ENCODE peak calls at places on chromosomes 3 and 15, in four cellular contexts. A is LoVo, Q is MCF 10A, C is left colon. Z is an unnamed sample.

GRCh38 chr3:123098411-123099330 is 31.8 kb downstream of the PDIA5 start:
- DNase-seq in C (peak), A (no peak), Q (no peak), Z (no peak)

GRCh38 chr3:114427407-114428172 is 133.8 kb downstream of the TIGIT start:
- DNase-seq in Q (no peak), C (no peak), A (no peak), Z (no peak)

GRCh38 chr15:56894601-56895000 is 23.8 kb upstream of the TCF12 start:
- DNase-seq in A (no peak), Q (no peak), C (no peak), Z (no peak)

GRCh38 chr15:72992733-72993321 is 59.4 kb upstream of the NEO1 start:
- DNase-seq in Q (no peak), A (no peak), C (no peak), Z (no peak)

GRCh38 chr3:179513867-179514266 is 48.9 kb upstream of the ACTL6A start:
- DNase-seq in C (no peak), A (no peak), Q (no peak), Z (peak)

GRCh38 chr3:147544290-147544689 is 135.1 kb downstream of the ZIC1 start:
- DNase-seq in C (no peak), A (no peak), Q (no peak), Z (no peak)

GRCh38 chr3:30626443-30627181 is 20.2 kb downstream of the TGFBR2 start:
- DNase-seq in A (peak), C (no peak), Q (peak), Z (peak)

GRCh38 chr3:50617911-50618481 is 1.0 kb downstream of the MAPKAPK3 start:
- DNase-seq in C (no peak), Q (peak), A (no peak), Z (no peak)

GRCh38 chr3:74789111-74789510 is 174.7 kb upstream of the CNTN3 start:
- DNase-seq in A (peak), Q (peak), C (no peak), Z (peak)

GRCh38 chr3:186946756-186947375 is 16.5 kb downstream of the ST6GAL1 start:
- DNase-seq in C (no peak), Q (no peak), A (no peak), Z (no peak)

GRCh38 chr15:90101130-90101968 is 919 bp downstream of the IDH2 start:
- DNase-seq in A (no peak), Q (no peak), C (peak), Z (no peak)

GRCh38 chr3:100185847-100186246 is 71.5 kb upstream of the FILIP1L start:
- DNase-seq in Q (no peak), C (no peak), A (no peak), Z (no peak)

GRCh38 chr3:73727854-73728253 is 103.1 kb upstream of the PDZRN3 start:
- DNase-seq in C (no peak), A (no peak), Q (no peak), Z (no peak)

GRCh38 chr3:114743746-114744145 is 403.3 kb downstream of the ZBTB20 start:
- DNase-seq in C (no peak), A (no peak), Q (no peak), Z (no peak)

GRCh38 chr15:77510066-77511044 is 89.7 kb downstream of the HMG20A start:
- DNase-seq in Q (no peak), C (no peak), A (no peak), Z (no peak)

GRCh38 chr15:58458076-58458475 is 26.3 kb downstream of the LIPC start:
- DNase-seq in A (no peak), C (peak), Q (no peak), Z (no peak)

GRCh38 chr15:86062646-86063193 is 17.0 kb upstream of the AGBL1 start:
- DNase-seq in A (no peak), Q (no peak), C (no peak), Z (no peak)

GRCh38 chr3:150362515-150363302 is 45.4 kb upstream of the TSC22D2 start:
- DNase-seq in C (no peak), A (no peak), Q (no peak), Z (peak)

GRCh38 chr3:127722104-127722784 is 49.5 kb downstream of the ABTB1 start:
- DNase-seq in Q (no peak), A (no peak), C (no peak), Z (no peak)

GRCh38 chr3:73925045-73925444 is 300.3 kb upstream of the PDZRN3 start:
- DNase-seq in Q (peak), A (no peak), C (no peak), Z (no peak)

GRCh38 chr15:89768071-89768500 is 8.0 kb upstream of the MESP2 start:
- DNase-seq in A (no peak), Q (no peak), C (peak), Z (no peak)

GRCh38 chr15:85609492-85609891 is 185.2 kb downstream of the KLHL25 start:
- DNase-seq in Q (no peak), A (no peak), C (no peak), Z (peak)

GRCh38 chr15:78394981-78395619 is 42.9 kb upstream of the IREB2 start:
- DNase-seq in C (no peak), Q (no peak), A (no peak), Z (no peak)

GRCh38 chr3:62911531-62911930 is 36.3 kb upstream of the CADPS start:
- DNase-seq in Q (no peak), A (no peak), C (no peak), Z (no peak)

GRCh38 chr3:5806192-5806591 is 618.7 kb downstream of the EDEM1 start:
- DNase-seq in Q (no peak), A (no peak), C (no peak), Z (no peak)

GRCh38 chr3:177321819-177322218 is 124.5 kb upstream of the TBL1XR1 start:
- DNase-seq in A (no peak), Q (no peak), C (no peak), Z (no peak)

GRCh38 chr15:88745696-88746095 is 57.5 kb upstream of the ACAN start:
- DNase-seq in Q (peak), A (no peak), C (no peak), Z (peak)